ENCODE peak calls at places on chromosomes 2 and 18, in four cellular contexts. U is esophagus squamous epithelium, Z is cardiac muscle cell, T is neural progenitor cell. G is an unnamed sample. For H3K9me3, the result is how much of the 10 kb centered on the place peaks cover.

GRCh38 chr2:86622409-86622877 is 1.2 kb downstream of the RNF103 start:
- DNase-seq in Z (peak), U (peak), T (peak), G (peak)

GRCh38 chr18:59846814-59847490 is 52.8 kb upstream of the PMAIP1 start:
- DNase-seq in T (no peak), Z (peak), U (no peak), G (no peak)

GRCh38 chr18:471701-472100 is 28.8 kb downstream of the COLEC12 start:
- DNase-seq in T (no peak), Z (peak), U (no peak), G (no peak)

GRCh38 chr2:18412980-18413793 is 147.3 kb downstream of the RDH14 start:
- DNase-seq in T (no peak), U (no peak), Z (peak), G (no peak)

GRCh38 chr2:29628078-29628765 is 293.2 kb downstream of the ALK start:
- DNase-seq in T (no peak), U (no peak), Z (peak), G (no peak)

GRCh38 chr2:120441744-120442471 is 96.0 kb downstream of the INHBB start:
- DNase-seq in T (peak), U (no peak), Z (peak), G (no peak)

GRCh38 chr2:54666741-54667639 is 56.5 kb upstream of the EML6 start:
- DNase-seq in U (no peak), T (no peak), Z (peak), G (no peak)

GRCh38 chr2:218421027-218421426 is 2.1 kb downstream of the VIL1 start:
- DNase-seq in Z (no peak), T (no peak), U (no peak), G (no peak)

GRCh38 chr2:216404010-216404618 is 8.2 kb upstream of the SMARCAL1 start:
- DNase-seq in U (no peak), T (peak), Z (peak), G (peak)

GRCh38 chr18:8857806-8858205 is 152.4 kb downstream of the MTCL1 start:
- DNase-seq in T (no peak), Z (no peak), U (no peak), G (no peak)

GRCh38 chr2:172253190-172254052 is 150.7 kb upstream of the DLX2 start:
- DNase-seq in Z (peak), U (no peak), T (no peak), G (no peak)

GRCh38 chr2:161386228-161386627 is 29.9 kb upstream of the TBR1 start:
- DNase-seq in U (no peak), T (no peak), Z (no peak), G (no peak)

GRCh38 chr2:223026357-223027110 is 25.5 kb upstream of the KCNE4 start:
- DNase-seq in T (no peak), Z (peak), U (no peak), G (no peak)

GRCh38 chr2:7774481-7774880 is 857.3 kb downstream of the RNF144A start:
- DNase-seq in Z (no peak), T (no peak), U (no peak), G (no peak)

GRCh38 chr2:194223173-194223670 is 1433.8 kb upstream of the SLC39A10 start:
- DNase-seq in U (no peak), Z (no peak), T (peak), G (no peak)

GRCh38 chr2:238440767-238441166 is 14.0 kb downstream of the ASB1 start:
- DNase-seq in T (no peak), U (no peak), Z (no peak), G (no peak)

GRCh38 chr2:105910497-105911238 is 166.0 kb downstream of the NCK2 start:
- DNase-seq in U (no peak), T (no peak), Z (no peak), G (no peak)

GRCh38 chr2:145623136-145623535 is 1103.2 kb upstream of the ZEB2 start:
- DNase-seq in T (no peak), Z (peak), U (no peak), G (no peak)

GRCh38 chr2:27965841-27966240 is 75.3 kb downstream of the BABAM2 start:
- DNase-seq in Z (no peak), T (no peak), U (no peak), G (no peak)
- H3K9me3 ChIP-seq in Z (under half), T (under half), U (under half), G (under half)

DNA sequence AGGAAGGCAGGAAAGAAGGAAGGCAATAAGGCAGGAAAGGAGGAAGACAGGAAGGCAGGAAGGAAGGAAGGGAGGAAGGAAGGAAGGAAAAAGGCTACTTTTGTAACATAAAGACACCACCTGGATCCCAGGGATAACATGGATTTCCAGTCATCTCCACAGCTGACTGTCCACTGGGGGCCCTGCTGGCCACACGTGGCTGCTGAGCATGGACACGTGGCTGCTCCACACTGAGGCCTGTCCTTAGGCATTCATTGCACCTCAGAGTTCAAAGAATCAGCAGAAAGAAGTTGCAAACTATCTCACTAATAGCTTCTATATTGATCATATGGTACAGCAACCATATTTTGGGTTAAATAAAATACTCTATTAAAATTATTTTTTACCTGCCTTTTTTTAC is 130.2 kb upstream of the SALL3 start:
- DNase-seq in T (no peak), Z (no peak), U (no peak), G (no peak)
- H3K9me3 ChIP-seq in T (under half), Z (under half), U (under half), G (under half)

GRCh38 chr2:239717319-239717675 is 307.8 kb downstream of the NDUFA10 start:
- DNase-seq in T (no peak), U (no peak), Z (no peak), G (no peak)
- H3K9me3 ChIP-seq in T (under half), U (under half), Z (under half), G (under half)

GRCh38 chr2:236806133-236806532 is 236.5 kb downstream of the ACKR3 start:
- DNase-seq in T (no peak), U (no peak), Z (no peak), G (no peak)
- H3K9me3 ChIP-seq in T (under half), U (under half), Z (under half), G (under half)